ENCODE peak calls at places on chromosomes 3 and 15, in ten cellular contexts. P is kidney tubule cell, H is HL-60, Z is NCI-H1930, K is MV-4-11, B is GM10248, V is smooth muscle cell of the brain vasculature, U is Right ventricle myocardium superior, D is germinal center, I is hypothalamus. F is an unnamed sample.

GRCh38 chr3:2420919-2421318 is 322.3 kb downstream of the CNTN4 start:
- DNase-seq in P (peak), H (no peak), Z (no peak), K (no peak), B (no peak), V (no peak), U (no peak), D (no peak), I (no peak), F (no peak)

GRCh38 chr3:65142476-65142875 is 454.7 kb upstream of the ADAMTS9 start:
- DNase-seq in P (no peak), H (no peak), Z (no peak), K (no peak), B (no peak), V (no peak), U (no peak), D (no peak), I (no peak), F (no peak)

GRCh38 chr3:187706966-187707365 is 4.6 kb upstream of the RTP2 start:
- DNase-seq in P (peak), H (peak), Z (no peak), K (peak), B (no peak), V (no peak), U (peak), D (no peak), I (no peak), F (no peak)

GRCh38 chr3:57793737-57794187 is 37.7 kb downstream of the SLMAP start:
- DNase-seq in P (no peak), H (no peak), Z (no peak), K (no peak), B (no peak), V (no peak), U (no peak), D (no peak), I (no peak), F (no peak)

GRCh38 chr15:41827290-41827879 is 507 bp upstream of the JMJD7 start:
- DNase-seq in P (no peak), H (no peak), Z (no peak), K (no peak), B (no peak), V (no peak), U (no peak), D (peak), I (no peak), F (peak)

GRCh38 chr3:197003461-197004385 is 25.9 kb downstream of the MELTF start:
- DNase-seq in P (no peak), H (no peak), Z (no peak), K (no peak), B (no peak), V (no peak), U (peak), D (peak), I (no peak), F (peak)

GRCh38 chr3:162295323-162295983 is 798.8 kb downstream of the OTOL1 start:
- DNase-seq in P (peak), H (no peak), Z (no peak), K (no peak), B (no peak), V (no peak), U (no peak), D (no peak), I (no peak), F (peak)

GRCh38 chr3:73500321-73500720 is 124.4 kb downstream of the PDZRN3 start:
- DNase-seq in P (no peak), H (no peak), Z (no peak), K (no peak), B (no peak), V (no peak), U (no peak), D (no peak), I (no peak), F (no peak)

GRCh38 chr15:96093063-96093462 is 237.4 kb upstream of the NR2F2 start:
- DNase-seq in P (no peak), H (no peak), Z (no peak), K (no peak), B (no peak), V (no peak), U (no peak), D (no peak), I (no peak), F (no peak)

GRCh38 chr3:114880078-114880477 is 267.0 kb downstream of the ZBTB20 start:
- DNase-seq in P (no peak), H (no peak), Z (peak), K (no peak), B (no peak), V (no peak), U (no peak), D (no peak), I (no peak), F (no peak)

GRCh38 chr3:138373695-138374094 is 25.3 kb downstream of the MRAS start:
- DNase-seq in P (no peak), H (no peak), Z (no peak), K (no peak), B (no peak), V (no peak), U (no peak), D (no peak), I (no peak), F (no peak)

GRCh38 chr15:72118400-72118978 is at the start of gene SENP8:
- DNase-seq in P (no peak), H (no peak), Z (no peak), K (no peak), B (peak), V (no peak), U (no peak), D (peak), I (no peak), F (no peak)

F was measured in epithelial cell of esophagus.